ENCODE peak calls at places on chromosomes 12 and 14, in nine cellular contexts. One of them, this sample, is unnamed.

GRCh38 chr12:40208707-40209106 is 16.1 kb upstream of the LRRK2 start:
- DNase-seq in T-helper 1 cell: no peak
- DNase-seq in activated B cell treated with CpG ODN at 0.5 μM for 24 hours: no peak
- DNase-seq in NCI-H510A: no peak
- DNase-seq in AG04450: no peak
- DNase-seq in NCI-H1092 treated with DMSO at 0.1 percent for 48 hours: no peak
- DNase-seq in RWPE2: no peak
- DNase-seq in heart left ventricle: no peak
- DNase-seq in EL: no peak
- DNase-seq in this sample: no peak

GRCh38 chr12:38291160-38291559 is 25.4 kb upstream of the ALG10B start:
- DNase-seq in T-helper 1 cell: no peak
- DNase-seq in activated B cell treated with CpG ODN at 0.5 μM for 24 hours: no peak
- DNase-seq in NCI-H510A: no peak
- DNase-seq in AG04450: no peak
- DNase-seq in NCI-H1092 treated with DMSO at 0.1 percent for 48 hours: no peak
- DNase-seq in RWPE2: no peak
- DNase-seq in heart left ventricle: no peak
- DNase-seq in EL: no peak
- DNase-seq in this sample: no peak

GRCh38 chr12:18320976-18321375 is 59.7 kb downstream of the PIK3C2G start:
- DNase-seq in T-helper 1 cell: no peak
- DNase-seq in activated B cell treated with CpG ODN at 0.5 μM for 24 hours: no peak
- DNase-seq in NCI-H510A: no peak
- DNase-seq in AG04450: no peak
- DNase-seq in NCI-H1092 treated with DMSO at 0.1 percent for 48 hours: no peak
- DNase-seq in RWPE2: no peak
- DNase-seq in heart left ventricle: no peak
- DNase-seq in EL: no peak
- DNase-seq in this sample: no peak

GRCh38 chr12:22665476-22665875 is 40.5 kb downstream of the ETNK1 start:
- DNase-seq in T-helper 1 cell: no peak
- DNase-seq in activated B cell treated with CpG ODN at 0.5 μM for 24 hours: no peak
- DNase-seq in NCI-H510A: no peak
- DNase-seq in AG04450: no peak
- DNase-seq in NCI-H1092 treated with DMSO at 0.1 percent for 48 hours: no peak
- DNase-seq in RWPE2: no peak
- DNase-seq in heart left ventricle: no peak
- DNase-seq in EL: no peak
- DNase-seq in this sample: no peak

GRCh38 chr14:102221026-102221425 is 81.3 kb downstream of the WDR20 start:
- DNase-seq in T-helper 1 cell: no peak
- DNase-seq in activated B cell treated with CpG ODN at 0.5 μM for 24 hours: no peak
- DNase-seq in NCI-H510A: no peak
- DNase-seq in AG04450: no peak
- DNase-seq in NCI-H1092 treated with DMSO at 0.1 percent for 48 hours: no peak
- DNase-seq in RWPE2: no peak
- DNase-seq in heart left ventricle: no peak
- DNase-seq in EL: peak; percentile 77
- DNase-seq in this sample: no peak

GRCh38 chr12:96094201-96094600 is 58.8 kb upstream of the LTA4H start:
- DNase-seq in T-helper 1 cell: no peak
- DNase-seq in activated B cell treated with CpG ODN at 0.5 μM for 24 hours: no peak
- DNase-seq in NCI-H510A: peak; percentile 16
- DNase-seq in AG04450: no peak
- DNase-seq in NCI-H1092 treated with DMSO at 0.1 percent for 48 hours: peak; percentile 22
- DNase-seq in RWPE2: peak; percentile 71
- DNase-seq in heart left ventricle: peak; percentile 42
- DNase-seq in EL: peak; percentile 51
- DNase-seq in this sample: peak; percentile 82

GRCh38 chr12:122641976-122642375 is 61.2 kb downstream of the HCAR2 start:
- DNase-seq in T-helper 1 cell: no peak
- DNase-seq in activated B cell treated with CpG ODN at 0.5 μM for 24 hours: no peak
- DNase-seq in NCI-H510A: no peak
- DNase-seq in AG04450: no peak
- DNase-seq in NCI-H1092 treated with DMSO at 0.1 percent for 48 hours: no peak
- DNase-seq in RWPE2: no peak
- DNase-seq in heart left ventricle: no peak
- DNase-seq in EL: peak; percentile 60
- DNase-seq in this sample: no peak

GRCh38 chr12:14514154-14514842 is 53.4 kb downstream of the PLBD1 start:
- DNase-seq in T-helper 1 cell: no peak
- DNase-seq in activated B cell treated with CpG ODN at 0.5 μM for 24 hours: no peak
- DNase-seq in NCI-H510A: peak; percentile 90
- DNase-seq in AG04450: no peak
- DNase-seq in NCI-H1092 treated with DMSO at 0.1 percent for 48 hours: peak; percentile 45
- DNase-seq in RWPE2: no peak
- DNase-seq in heart left ventricle: peak; percentile 23
- DNase-seq in EL: no peak
- DNase-seq in this sample: peak; percentile 77

GRCh38 chr14:67571991-67572323 is 28.1 kb downstream of the PIGH start:
- DNase-seq in T-helper 1 cell: no peak
- DNase-seq in activated B cell treated with CpG ODN at 0.5 μM for 24 hours: no peak
- DNase-seq in NCI-H510A: no peak
- DNase-seq in AG04450: no peak
- DNase-seq in NCI-H1092 treated with DMSO at 0.1 percent for 48 hours: no peak
- DNase-seq in RWPE2: no peak
- DNase-seq in heart left ventricle: no peak
- DNase-seq in EL: no peak
- DNase-seq in this sample: no peak

GRCh38 chr12:8033153-8034044 is 883 bp downstream of the FOXJ2 start:
- DNase-seq in T-helper 1 cell: peak; percentile 34
- DNase-seq in activated B cell treated with CpG ODN at 0.5 μM for 24 hours: peak; percentile 29
- DNase-seq in NCI-H510A: peak; percentile 4
- DNase-seq in AG04450: no peak
- DNase-seq in NCI-H1092 treated with DMSO at 0.1 percent for 48 hours: peak; percentile 44
- DNase-seq in RWPE2: no peak
- DNase-seq in heart left ventricle: peak; percentile 71
- DNase-seq in EL: peak; percentile 69
- DNase-seq in this sample: no peak

GRCh38 chr14:53109688-53110041 is 43.5 kb downstream of the DDHD1 start:
- DNase-seq in T-helper 1 cell: no peak
- DNase-seq in activated B cell treated with CpG ODN at 0.5 μM for 24 hours: no peak
- DNase-seq in NCI-H510A: no peak
- DNase-seq in AG04450: no peak
- DNase-seq in NCI-H1092 treated with DMSO at 0.1 percent for 48 hours: no peak
- DNase-seq in RWPE2: no peak
- DNase-seq in heart left ventricle: no peak
- DNase-seq in EL: no peak
- DNase-seq in this sample: no peak

GRCh38 chr12:62078020-62078419 is 182.2 kb upstream of the USP15 start:
- DNase-seq in T-helper 1 cell: no peak
- DNase-seq in activated B cell treated with CpG ODN at 0.5 μM for 24 hours: no peak
- DNase-seq in NCI-H510A: no peak
- DNase-seq in AG04450: no peak
- DNase-seq in NCI-H1092 treated with DMSO at 0.1 percent for 48 hours: no peak
- DNase-seq in RWPE2: no peak
- DNase-seq in heart left ventricle: no peak
- DNase-seq in EL: no peak
- DNase-seq in this sample: no peak

GRCh38 chr12:104671407-104672095 is 214.8 kb downstream of the CHST11 start:
- DNase-seq in T-helper 1 cell: peak; percentile 34
- DNase-seq in activated B cell treated with CpG ODN at 0.5 μM for 24 hours: peak; percentile 53
- DNase-seq in NCI-H510A: no peak
- DNase-seq in AG04450: no peak
- DNase-seq in NCI-H1092 treated with DMSO at 0.1 percent for 48 hours: no peak
- DNase-seq in RWPE2: peak; percentile 93
- DNase-seq in heart left ventricle: peak; percentile 82
- DNase-seq in EL: peak; percentile 97
- DNase-seq in this sample: peak; percentile 50

GRCh38 chr12:122999196-122999946 is 18.9 kb downstream of the ARL6IP4 start:
- DNase-seq in T-helper 1 cell: no peak
- DNase-seq in activated B cell treated with CpG ODN at 0.5 μM for 24 hours: no peak
- DNase-seq in NCI-H510A: no peak
- DNase-seq in AG04450: no peak
- DNase-seq in NCI-H1092 treated with DMSO at 0.1 percent for 48 hours: no peak
- DNase-seq in RWPE2: no peak
- DNase-seq in heart left ventricle: no peak
- DNase-seq in EL: no peak
- DNase-seq in this sample: no peak

GRCh38 chr14:20631821-20632389 is 9.6 kb downstream of the OR6S1 start:
- DNase-seq in T-helper 1 cell: no peak
- DNase-seq in activated B cell treated with CpG ODN at 0.5 μM for 24 hours: no peak
- DNase-seq in NCI-H510A: no peak
- DNase-seq in AG04450: no peak
- DNase-seq in NCI-H1092 treated with DMSO at 0.1 percent for 48 hours: no peak
- DNase-seq in RWPE2: peak; percentile 87
- DNase-seq in heart left ventricle: peak; percentile 63
- DNase-seq in EL: peak; percentile 77
- DNase-seq in this sample: no peak

GRCh38 chr12:116454950-116455447 is 104.2 kb upstream of the MAP1LC3B2 start:
- DNase-seq in T-helper 1 cell: no peak
- DNase-seq in activated B cell treated with CpG ODN at 0.5 μM for 24 hours: no peak
- DNase-seq in NCI-H510A: no peak
- DNase-seq in AG04450: peak; percentile 73
- DNase-seq in NCI-H1092 treated with DMSO at 0.1 percent for 48 hours: no peak
- DNase-seq in RWPE2: peak; percentile 72
- DNase-seq in heart left ventricle: no peak
- DNase-seq in EL: peak; percentile 97
- DNase-seq in this sample: no peak

GRCh38 chr14:56887211-56887610 is 76.9 kb upstream of the OTX2 start:
- DNase-seq in T-helper 1 cell: no peak
- DNase-seq in activated B cell treated with CpG ODN at 0.5 μM for 24 hours: no peak
- DNase-seq in NCI-H510A: no peak
- DNase-seq in AG04450: no peak
- DNase-seq in NCI-H1092 treated with DMSO at 0.1 percent for 48 hours: no peak
- DNase-seq in RWPE2: no peak
- DNase-seq in heart left ventricle: no peak
- DNase-seq in EL: no peak
- DNase-seq in this sample: no peak

GRCh38 chr12:29148958-29149690 is at the start of gene FAR2:
- DNase-seq in T-helper 1 cell: peak; percentile 27
- DNase-seq in activated B cell treated with CpG ODN at 0.5 μM for 24 hours: no peak
- DNase-seq in NCI-H510A: no peak
- DNase-seq in AG04450: no peak
- DNase-seq in NCI-H1092 treated with DMSO at 0.1 percent for 48 hours: no peak
- DNase-seq in RWPE2: no peak
- DNase-seq in heart left ventricle: peak; percentile 62
- DNase-seq in EL: peak; percentile 60
- DNase-seq in this sample: no peak

GRCh38 chr14:102527255-102528232 is 18.0 kb upstream of the ANKRD9 start:
- DNase-seq in T-helper 1 cell: no peak
- DNase-seq in activated B cell treated with CpG ODN at 0.5 μM for 24 hours: no peak
- DNase-seq in NCI-H510A: no peak
- DNase-seq in AG04450: no peak
- DNase-seq in NCI-H1092 treated with DMSO at 0.1 percent for 48 hours: no peak
- DNase-seq in RWPE2: no peak
- DNase-seq in heart left ventricle: no peak
- DNase-seq in EL: peak; percentile 60
- DNase-seq in this sample: no peak

GRCh38 chr12:79114896-79115295 is 250.3 kb downstream of the SYT1 start:
- DNase-seq in T-helper 1 cell: no peak
- DNase-seq in activated B cell treated with CpG ODN at 0.5 μM for 24 hours: no peak
- DNase-seq in NCI-H510A: no peak
- DNase-seq in AG04450: no peak
- DNase-seq in NCI-H1092 treated with DMSO at 0.1 percent for 48 hours: no peak
- DNase-seq in RWPE2: no peak
- DNase-seq in heart left ventricle: no peak
- DNase-seq in EL: no peak
- DNase-seq in this sample: no peak

GRCh38 chr12:11174022-11174421 is 3.0 kb downstream of the SMIM10L1 start:
- DNase-seq in T-helper 1 cell: no peak
- DNase-seq in activated B cell treated with CpG ODN at 0.5 μM for 24 hours: no peak
- DNase-seq in NCI-H510A: no peak
- DNase-seq in AG04450: no peak
- DNase-seq in NCI-H1092 treated with DMSO at 0.1 percent for 48 hours: no peak
- DNase-seq in RWPE2: no peak
- DNase-seq in heart left ventricle: no peak
- DNase-seq in EL: no peak
- DNase-seq in this sample: peak; percentile 51

GRCh38 chr14:100144996-100145646 is 14.3 kb downstream of the DEGS2 start:
- DNase-seq in T-helper 1 cell: no peak
- DNase-seq in activated B cell treated with CpG ODN at 0.5 μM for 24 hours: no peak
- DNase-seq in NCI-H510A: no peak
- DNase-seq in AG04450: no peak
- DNase-seq in NCI-H1092 treated with DMSO at 0.1 percent for 48 hours: no peak
- DNase-seq in RWPE2: no peak
- DNase-seq in heart left ventricle: no peak
- DNase-seq in EL: no peak
- DNase-seq in this sample: no peak

GRCh38 chr14:24436355-24437019 is 6.1 kb downstream of the SDR39U1 start:
- DNase-seq in T-helper 1 cell: peak; percentile 36
- DNase-seq in activated B cell treated with CpG ODN at 0.5 μM for 24 hours: no peak
- DNase-seq in NCI-H510A: peak; percentile 6
- DNase-seq in AG04450: peak; percentile 49
- DNase-seq in NCI-H1092 treated with DMSO at 0.1 percent for 48 hours: peak; percentile 76
- DNase-seq in RWPE2: no peak
- DNase-seq in heart left ventricle: no peak
- DNase-seq in EL: peak; percentile 81
- DNase-seq in this sample: peak; percentile 63

GRCh38 chr14:90546767-90547166 is 149.9 kb downstream of the CALM1 start:
- DNase-seq in T-helper 1 cell: no peak
- DNase-seq in activated B cell treated with CpG ODN at 0.5 μM for 24 hours: no peak
- DNase-seq in NCI-H510A: peak; percentile 61
- DNase-seq in AG04450: no peak
- DNase-seq in NCI-H1092 treated with DMSO at 0.1 percent for 48 hours: no peak
- DNase-seq in RWPE2: no peak
- DNase-seq in heart left ventricle: no peak
- DNase-seq in EL: no peak
- DNase-seq in this sample: no peak